ENCODE peak calls at places on chromosomes 13 and 19, in five cellular contexts. K, V, R, I and U are unnamed samples. For H3K9me3, the result is how much of the 10 kb centered on the place peaks cover.

GRCh38 chr13:30308548-30308947 is 1.2 kb upstream of the KATNAL1 start:
- DNase-seq in K (no peak), V (no peak), R (no peak), I (peak), U (no peak)

GRCh38 chr19:5801796-5802616 is 2.9 kb upstream of the NRTN start:
- DNase-seq in K (no peak), V (no peak), R (no peak), I (no peak), U (no peak)

GRCh38 chr13:114153485-114154080 is 21.2 kb upstream of the RASA3 start:
- DNase-seq in K (no peak), V (no peak), R (no peak), I (no peak), U (no peak)

GRCh38 chr19:55116232-55117062 is 990 bp downstream of the PPP1R12C start:
- DNase-seq in K (peak), V (peak), R (no peak), I (peak), U (no peak)

GRCh38 chr13:112999414-113000177 is 30.6 kb downstream of the MCF2L start:
- DNase-seq in K (no peak), V (no peak), R (no peak), I (no peak), U (no peak)

GRCh38 chr13:87903568-87903967 is 232.4 kb downstream of the SLITRK5 start:
- DNase-seq in K (no peak), V (no peak), R (no peak), I (no peak), U (no peak)

GRCh38 chr13:30752201-30752797 is 17.0 kb downstream of the ALOX5AP start:
- DNase-seq in K (no peak), V (no peak), R (no peak), I (no peak), U (no peak)

GRCh38 chr13:93991569-93991968 is 487.9 kb downstream of the DCT start:
- DNase-seq in K (no peak), V (no peak), R (no peak), I (no peak), U (no peak)

GRCh38 chr19:10418281-10419199 is 1.8 kb upstream of the PDE4A start:
- DNase-seq in K (no peak), V (no peak), R (no peak), I (no peak), U (no peak)

GRCh38 chr13:55437162-55437561 is 1703.6 kb upstream of the PRR20A start:
- DNase-seq in K (no peak), V (no peak), R (no peak), I (no peak), U (no peak)

GRCh38 chr19:49324801-49325491 is at the start of gene SLC6A16:
- DNase-seq in K (no peak), V (no peak), R (no peak), I (no peak), U (no peak)

GRCh38 chr19:35379992-35380391 is 9.1 kb downstream of the GPR42 start:
- DNase-seq in K (no peak), V (no peak), R (no peak), I (no peak), U (no peak)

GRCh38 chr13:109273326-109273751 is 513.0 kb downstream of the IRS2 start:
- DNase-seq in K (no peak), V (no peak), R (no peak), I (no peak), U (no peak)

GRCh38 chr13:24459234-24459633 is 53.3 kb downstream of the PARP4 start:
- DNase-seq in K (no peak), V (no peak), R (peak), I (no peak), U (no peak)

GRCh38 chr19:7981661-7982060 is 23.8 kb downstream of the ELAVL1 start:
- DNase-seq in K (no peak), V (no peak), R (no peak), I (no peak), U (no peak)

GRCh38 chr13:59790626-59791025 is 373.1 kb downstream of the DIAPH3 start:
- DNase-seq in K (no peak), V (no peak), R (no peak), I (no peak), U (no peak)

GRCh38 chr19:2207008-2207407 is 29.1 kb downstream of the PLEKHJ1 start:
- DNase-seq in K (no peak), V (no peak), R (no peak), I (no peak), U (no peak)

GRCh38 chr13:33207616-33207964 is 78.0 kb downstream of the STARD13 start:
- DNase-seq in K (no peak), V (no peak), R (peak), I (peak), U (no peak)

GRCh38 chr13:105920375-105920774 is 615.1 kb downstream of the EFNB2 start:
- DNase-seq in K (no peak), V (no peak), R (no peak), I (no peak), U (no peak)

GRCh38 chr19:46890423-46891170 is 29.8 kb downstream of the ARHGAP35 start:
- DNase-seq in K (peak), V (no peak), R (peak), I (no peak), U (no peak)

GRCh38 chr13:50871405-50871804 is 27.9 kb upstream of the DLEU7 start:
- DNase-seq in K (no peak), V (no peak), R (no peak), I (no peak), U (no peak)

GRCh38 chr13:96020155-96020575 is 33.0 kb downstream of the UGGT2 start:
- DNase-seq in K (peak), V (no peak), R (peak), I (no peak), U (no peak)

GRCh38 chr19:28718909-28719308 is 494.0 kb downstream of the UQCRFS1 start:
- DNase-seq in K (no peak), V (no peak), R (no peak), I (no peak), U (no peak)
- H3K9me3 ChIP-seq in K (under half), V (under half), R (under half), I (under half), U (under half)

GRCh38 chr13:85028035-85028434 is 771.2 kb downstream of the SLITRK6 start:
- DNase-seq in K (no peak), V (no peak), R (no peak), I (no peak), U (no peak)
- H3K9me3 ChIP-seq in K (under half), V (under half), R (under half), I (under half), U (under half)

GRCh38 chr13:75806101-75806500 is 170.0 kb downstream of the LMO7 start:
- DNase-seq in K (no peak), V (no peak), R (no peak), I (no peak), U (no peak)
- H3K9me3 ChIP-seq in K (under half), V (under half), R (under half), I (under half), U (under half)

DNA sequence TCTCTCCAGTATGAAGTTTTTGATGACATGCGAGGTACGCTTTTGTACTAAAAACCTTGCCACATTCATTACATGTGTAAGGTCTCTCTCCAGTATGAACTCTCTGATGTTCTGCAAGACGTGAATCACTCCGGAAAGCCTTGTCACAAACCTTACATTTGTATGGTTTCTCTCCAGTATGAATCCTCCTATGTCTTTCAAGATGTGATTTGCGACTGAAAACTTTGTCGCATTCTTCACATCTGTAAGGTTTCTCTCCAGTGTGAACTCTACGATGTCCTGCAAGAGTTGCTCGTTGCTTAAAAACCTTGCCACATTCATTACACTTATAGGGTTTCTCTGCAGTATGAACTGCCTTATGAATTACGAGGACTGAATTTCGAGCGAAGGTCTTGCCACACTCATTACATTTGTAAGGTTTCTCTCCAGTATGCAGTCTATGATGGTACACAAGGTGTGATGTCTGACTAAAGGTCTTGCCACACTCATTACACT is 16.5 kb downstream of the ZNF320 start:
- DNase-seq in K (no peak), V (no peak), R (no peak), I (no peak), U (no peak)
- H3K9me3 ChIP-seq in K (half or more), V (half or more), R (half or more), I (under half), U (under half)

GRCh38 chr13:45411226-45411625 is 6.9 kb downstream of the SLC25A30 start:
- DNase-seq in K (no peak), V (no peak), R (no peak), I (no peak), U (no peak)
- H3K9me3 ChIP-seq in K (under half), V (under half), R (under half), I (under half), U (under half)

GRCh38 chr19:731000-731399 is 19.9 kb upstream of the MISP start:
- DNase-seq in K (no peak), V (no peak), R (no peak), I (no peak), U (no peak)
- H3K9me3 ChIP-seq in K (under half), V (under half), R (under half), I (under half), U (under half)